ENCODE peak calls at places on chromosomes 4 and X, in eight cellular contexts. P is BJ, R is body of pancreas, S is HL-60, O is prostate gland, Y is brain microvascular endothelial cell, V is GM12864, L is SK-N-SH. E is an unnamed sample.

GRCh38 chr4:137621056-137621455 is 88.8 kb upstream of the PCDH18 start:
- DNase-seq in R (no peak), P (no peak), O (no peak), S (no peak), L (no peak), Y (peak; percentile 25), V (no peak), E (no peak)

GRCh38 chrX:154409222-154409871 is at the start of gene DNASE1L1:
- DNase-seq in L (no peak), R (peak; percentile 78), V (no peak), S (peak; percentile 86), O (peak; percentile 40), Y (peak; percentile 80), P (peak; percentile 42), E (peak; percentile 76)

GRCh38 chr4:145956288-145956890 is 17.8 kb upstream of the ZNF827 start:
- DNase-seq in P (no peak), R (peak; percentile 45), V (no peak), O (no peak), Y (peak; percentile 41), L (peak; percentile 43), S (peak; percentile 20), E (peak; percentile 6)

GRCh38 chr4:177505171-177505615 is 63.0 kb upstream of the AGA start:
- DNase-seq in O (no peak), P (no peak), L (no peak), S (no peak), R (no peak), V (no peak), Y (no peak), E (no peak)

GRCh38 chr4:158442736-158443135 is 78.9 kb upstream of the RXFP1 start:
- DNase-seq in P (no peak), Y (no peak), S (no peak), O (no peak), L (no peak), R (no peak), V (no peak), E (no peak)

GRCh38 chr4:55018978-55019377 is 106.4 kb downstream of the KDR start:
- DNase-seq in O (no peak), S (no peak), V (no peak), R (no peak), Y (no peak), L (no peak), P (no peak), E (no peak)

GRCh38 chrX:118964252-118964651 is 10.2 kb upstream of the LONRF3 start:
- DNase-seq in P (no peak), L (no peak), R (no peak), S (no peak), Y (no peak), O (no peak), V (no peak), E (no peak)

GRCh38 chrX:22800360-22800759 is 199.4 kb upstream of the DDX53 start:
- DNase-seq in Y (peak; percentile 81), S (peak; percentile 75), L (no peak), O (no peak), R (no peak), P (peak; percentile 62), V (no peak), E (no peak)

GRCh38 chrX:153499876-153500275 is 5.1 kb downstream of the BGN start:
- DNase-seq in P (no peak), S (no peak), L (peak; percentile 80), O (no peak), Y (no peak), V (no peak), R (no peak), E (no peak)

GRCh38 chr4:84341559-84341958 is 157.5 kb downstream of the NKX6-1 start:
- DNase-seq in O (no peak), R (no peak), V (no peak), Y (no peak), S (no peak), L (no peak), P (no peak), E (no peak)

GRCh38 chr4:13917010-13917409 is 289.5 kb upstream of the BOD1L1 start:
- DNase-seq in R (no peak), P (peak; percentile 71), O (no peak), S (no peak), V (no peak), L (no peak), Y (peak; percentile 53), E (no peak)
- TF ChIP-seq CTCF in R (no peak), P (no peak), O (no peak), S (no peak), V (no peak), L (no peak), Y (no peak), E (no peak)

DNA sequence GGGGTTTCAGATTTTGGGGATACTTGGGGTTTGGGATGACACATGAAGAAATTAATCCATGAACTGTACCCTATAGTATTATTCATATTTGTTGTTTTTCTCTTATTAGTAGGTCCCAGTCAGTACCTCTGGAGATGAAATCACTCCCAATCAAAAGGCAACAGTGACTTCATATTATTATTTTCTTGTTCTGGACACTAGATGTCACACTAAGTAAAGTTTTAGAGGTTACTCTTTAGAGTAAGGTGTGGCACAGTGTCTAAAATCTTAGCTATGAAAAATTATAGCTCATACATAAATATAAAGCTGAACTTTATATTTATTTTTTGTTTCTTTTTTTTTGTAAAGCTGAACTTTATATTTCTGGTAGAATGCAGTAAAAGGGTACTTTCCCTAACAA is 35.1 kb downstream of the FAM114A1 start:
- DNase-seq in O (no peak), R (no peak), P (no peak), Y (no peak), S (no peak), V (peak; percentile 3), L (peak; percentile 52), E (peak; percentile 15)
- TF ChIP-seq CTCF in O (no peak), R (peak; percentile 28), P (no peak), Y (no peak), S (no peak), V (no peak), L (peak; percentile 57), E (peak; percentile 31)

GRCh38 chr4:22237846-22238513 is 277.9 kb downstream of the ADGRA3 start:
- DNase-seq in P (no peak), S (no peak), Y (no peak), V (no peak), O (no peak), R (no peak), L (no peak), E (no peak)

GRCh38 chr4:22235798-22236197 is 280.1 kb downstream of the ADGRA3 start:
- DNase-seq in Y (no peak), V (no peak), L (no peak), P (no peak), S (no peak), O (no peak), R (no peak), E (no peak)

GRCh38 chr4:22238742-22239141 is 277.1 kb downstream of the ADGRA3 start:
- DNase-seq in P (no peak), S (no peak), R (no peak), O (no peak), V (no peak), L (peak; percentile 4), Y (no peak), E (no peak)

GRCh38 chr4:22240814-22241213 is 275.1 kb downstream of the ADGRA3 start:
- DNase-seq in S (no peak), P (no peak), R (no peak), L (no peak), Y (no peak), O (no peak), V (no peak), E (no peak)

DNA sequence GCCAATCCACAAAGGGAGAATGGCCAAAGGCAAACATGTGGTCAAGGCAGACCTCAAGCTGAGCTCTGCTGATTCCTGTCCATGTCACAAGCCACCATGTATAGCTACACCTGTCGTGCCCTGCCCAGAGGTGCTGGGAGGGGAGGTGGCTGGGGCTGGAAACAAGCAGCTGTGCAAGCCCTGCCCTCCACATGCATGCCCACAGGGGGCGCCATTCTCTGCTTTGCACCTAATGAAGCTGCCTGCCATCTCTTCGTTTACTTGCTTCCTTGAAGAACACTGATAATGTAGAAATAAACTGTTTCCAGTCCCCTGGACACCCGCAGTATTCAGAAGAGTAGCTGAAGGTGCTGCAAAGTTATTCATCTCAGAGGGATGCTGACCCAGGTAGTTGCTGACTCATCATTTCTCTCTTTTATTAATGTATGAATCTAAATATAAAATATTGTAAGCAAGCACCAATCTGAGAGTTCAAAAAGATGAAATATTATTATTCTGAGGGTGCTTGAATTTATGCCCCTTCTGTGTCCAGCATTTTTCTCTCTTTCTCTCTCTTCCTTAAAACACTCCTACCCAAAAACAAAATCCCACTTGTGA is 278.6 kb downstream of the ADGRA3 start:
- DNase-seq in S (peak; percentile 23), Y (no peak), R (peak; percentile 12), V (no peak), P (no peak), L (peak; percentile 29), O (peak; percentile 16), E (no peak)
- TF ChIP-seq CTCF in S (peak; percentile 17), Y (peak; percentile 58), R (peak; percentile 28), V (peak; percentile 18), P (peak; percentile 33), L (peak; percentile 62), O (no peak), E (peak; percentile 22)

DNA sequence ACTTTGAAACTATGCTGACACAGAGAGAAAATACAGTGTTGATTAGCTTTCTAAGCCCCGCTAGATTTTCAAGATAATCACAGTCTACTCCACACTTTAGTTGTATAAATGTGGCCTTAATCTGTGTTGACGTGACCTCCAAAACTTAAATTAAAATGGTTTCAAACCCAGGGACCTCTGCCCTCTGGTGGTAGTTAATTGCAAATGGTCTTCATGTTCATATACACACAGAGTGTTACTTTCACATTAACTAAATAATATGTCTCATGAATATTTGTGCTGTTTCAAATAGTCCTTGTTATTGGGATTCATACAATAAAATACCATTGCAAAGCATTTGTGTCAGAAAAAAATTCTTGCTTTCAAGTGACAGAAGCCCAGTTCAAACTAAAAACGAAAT is 64.3 kb downstream of the TASL start:
- DNase-seq in S (no peak), Y (no peak), P (no peak), R (no peak), O (no peak), V (no peak), L (peak; percentile 5), E (no peak)
- TF ChIP-seq CTCF in S (no peak), Y (peak; percentile 49), P (peak; percentile 35), R (peak; percentile 22), O (no peak), V (peak; percentile 40), L (peak; percentile 75), E (peak; percentile 61)

DNA sequence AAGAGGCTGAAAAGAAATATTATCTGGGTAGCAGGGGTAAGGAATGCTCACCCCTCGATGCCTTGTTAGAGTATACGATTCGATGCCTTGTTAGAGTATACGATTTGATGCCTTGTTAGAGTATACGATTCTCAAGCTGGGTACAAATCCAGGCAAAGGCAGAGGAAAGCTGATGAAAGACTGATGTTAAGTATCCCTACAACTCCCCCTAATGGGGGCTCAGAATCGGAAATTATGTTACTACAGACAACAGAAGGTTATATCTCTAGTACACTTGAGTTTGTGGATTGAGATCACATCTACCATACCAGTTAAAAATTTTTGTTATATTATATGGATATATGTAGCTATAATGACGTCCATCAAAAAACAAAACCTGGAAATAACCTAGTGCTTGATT is 4.8 kb downstream of the LRRC66 start:
- DNase-seq in P (no peak), V (no peak), R (no peak), Y (no peak), O (no peak), S (peak; percentile 13), L (no peak), E (no peak)
- TF ChIP-seq CTCF in P (no peak), V (no peak), R (no peak), Y (peak; percentile 24), O (no peak), S (no peak), L (peak; percentile 29), E (no peak)

GRCh38 chr4:152643153-152644035 is 36.4 kb downstream of the TMEM154 start:
- DNase-seq in P (no peak), O (no peak), S (peak; percentile 88), V (peak; percentile 77), Y (no peak), L (no peak), R (no peak), E (peak; percentile 80)
- TF ChIP-seq CTCF in P (no peak), O (no peak), S (no peak), V (no peak), Y (no peak), L (no peak), R (no peak), E (no peak)

E was measured in GM06990.